ENCODE peak calls at places on chromosomes 2 and 18, in six cellular contexts. A is GF-D8; B is adrenal gland; Y is tibial nerve; E is CD8-positive, alpha-beta T cell; Z is fibroblast of mammary gland. L is an unnamed sample.

GRCh38 chr2:219285894-219286425 is 6.8 kb downstream of the DNAJB2 start:
- DNase-seq in A (no peak), B (peak), Y (peak), E (no peak), Z (peak), L (no peak)

GRCh38 chr2:117960231-117960630 is 53.6 kb downstream of the CCDC93 start:
- DNase-seq in A (no peak), B (no peak), Y (no peak), E (no peak), Z (peak), L (no peak)

GRCh38 chr2:77797088-77797487 is 274.9 kb upstream of the LRRTM4 start:
- DNase-seq in A (no peak), B (no peak), Y (no peak), E (no peak), Z (no peak), L (no peak)

GRCh38 chr2:60517441-60517840 is 36.0 kb downstream of the BCL11A start:
- DNase-seq in A (no peak), B (no peak), Y (no peak), E (no peak), Z (no peak), L (no peak)

GRCh38 chr2:46849741-46850474 is 65.7 kb downstream of the MCFD2 start:
- DNase-seq in A (no peak), B (peak), Y (no peak), E (no peak), Z (peak), L (no peak)

GRCh38 chr2:236882074-236882473 is 203.6 kb upstream of the COPS8 start:
- DNase-seq in A (no peak), B (no peak), Y (no peak), E (no peak), Z (no peak), L (no peak)

GRCh38 chr2:150767924-150768801 is 280.7 kb upstream of the RND3 start:
- DNase-seq in A (no peak), B (no peak), Y (no peak), E (no peak), Z (peak), L (no peak)

GRCh38 chr2:147714582-147714981 is 130.2 kb upstream of the ACVR2A start:
- DNase-seq in A (no peak), B (no peak), Y (no peak), E (no peak), Z (no peak), L (no peak)

GRCh38 chr18:38545071-38545470 is 979.5 kb upstream of the CELF4 start:
- DNase-seq in A (no peak), B (no peak), Y (no peak), E (no peak), Z (no peak), L (no peak)

GRCh38 chr2:105136394-105136793 is 98.5 kb downstream of the MRPS9 start:
- DNase-seq in A (no peak), B (no peak), Y (no peak), E (no peak), Z (no peak), L (no peak)

GRCh38 chr2:59076079-59076619 is 835.0 kb upstream of the FANCL start:
- DNase-seq in A (no peak), B (no peak), Y (no peak), E (no peak), Z (no peak), L (no peak)

GRCh38 chr18:3526421-3527354 is 76.7 kb downstream of the TGIF1 start:
- DNase-seq in A (no peak), B (no peak), Y (no peak), E (no peak), Z (no peak), L (no peak)

GRCh38 chr2:29113891-29114321 is 1.3 kb upstream of the CLIP4 start:
- DNase-seq in A (no peak), B (peak), Y (peak), E (no peak), Z (peak), L (peak)

GRCh38 chr18:63140997-63141776 is 178.4 kb downstream of the BCL2 start:
- DNase-seq in A (no peak), B (no peak), Y (no peak), E (no peak), Z (no peak), L (no peak)

GRCh38 chr2:143607446-143608110 is 478.4 kb downstream of the ARHGAP15 start:
- DNase-seq in A (no peak), B (no peak), Y (no peak), E (no peak), Z (peak), L (no peak)

GRCh38 chr18:51076503-51076902 is 46.5 kb downstream of the SMAD4 start:
- DNase-seq in A (no peak), B (no peak), Y (no peak), E (no peak), Z (peak), L (no peak)

GRCh38 chr2:47075361-47076125 is 79.6 kb downstream of the STPG4 start:
- DNase-seq in A (no peak), B (no peak), Y (no peak), E (no peak), Z (no peak), L (no peak)

GRCh38 chr2:112474844-112475486 is 7.0 kb upstream of the TTL start:
- DNase-seq in A (no peak), B (no peak), Y (no peak), E (no peak), Z (peak), L (no peak)

GRCh38 chr2:191881982-191882816 is 35.3 kb upstream of the CAVIN2 start:
- DNase-seq in A (no peak), B (no peak), Y (no peak), E (no peak), Z (no peak), L (no peak)

GRCh38 chr2:10524341-10524740 is 76.2 kb upstream of the ODC1 start:
- DNase-seq in A (no peak), B (no peak), Y (no peak), E (no peak), Z (no peak), L (no peak)

GRCh38 chr18:48129621-48130082 is 199.2 kb upstream of the SMAD2 start:
- DNase-seq in A (no peak), B (peak), Y (no peak), E (no peak), Z (no peak), L (no peak)

GRCh38 chr2:112721819-112722522 is 1.2 kb downstream of the NT5DC4 start:
- DNase-seq in A (no peak), B (no peak), Y (no peak), E (no peak), Z (no peak), L (no peak)

GRCh38 chr2:237854295-237854694 is 5.1 kb upstream of the RAMP1 start:
- DNase-seq in A (no peak), B (no peak), Y (no peak), E (no peak), Z (no peak), L (no peak)

GRCh38 chr2:152445375-152445774 is 110.4 kb downstream of the FMNL2 start:
- DNase-seq in A (no peak), B (no peak), Y (no peak), E (no peak), Z (no peak), L (no peak)

GRCh38 chr2:229375241-229375640 is 104.2 kb upstream of the PID1 start:
- DNase-seq in A (no peak), B (no peak), Y (no peak), E (no peak), Z (no peak), L (no peak)

GRCh38 chr2:78202986-78203670 is 681.0 kb upstream of the LRRTM4 start:
- DNase-seq in A (no peak), B (no peak), Y (no peak), E (no peak), Z (no peak), L (no peak)

GRCh38 chr2:190126758-190127157 is 64.2 kb upstream of the MSTN start:
- DNase-seq in A (no peak), B (no peak), Y (no peak), E (no peak), Z (peak), L (no peak)

GRCh38 chr2:285990-286389 is 1.9 kb downstream of the ALKAL2 start:
- DNase-seq in A (no peak), B (no peak), Y (no peak), E (no peak), Z (no peak), L (no peak)

GRCh38 chr18:30855762-30856161 is 186.8 kb downstream of the DSC3 start:
- DNase-seq in A (no peak), B (no peak), Y (no peak), E (no peak), Z (no peak), L (no peak)

GRCh38 chr2:183490930-183491329 is 366.7 kb downstream of the NUP35 start:
- DNase-seq in A (no peak), B (no peak), Y (no peak), E (no peak), Z (peak), L (no peak)

GRCh38 chr2:104425850-104426581 is 427.9 kb upstream of the POU3F3 start:
- DNase-seq in A (no peak), B (no peak), Y (no peak), E (no peak), Z (no peak), L (no peak)